ENCODE peak calls at places on chromosomes 7 and 10, in seven cellular contexts. G, H, D, T, Y, M and X are unnamed samples.

GRCh38 chr7:2477447-2478386 is 1.5 kb upstream of the GRIFIN start:
- DNase-seq in G (peak), H (peak), D (peak), T (peak), Y (peak), M (no peak), X (peak)

GRCh38 chr7:151664268-151664667 is 144.6 kb upstream of the RHEB start:
- DNase-seq in G (no peak), H (no peak), D (no peak), T (no peak), Y (no peak), M (no peak), X (no peak)

GRCh38 chr10:97210576-97210975 is 24.8 kb upstream of the SLIT1 start:
- DNase-seq in G (peak), H (peak), D (peak), T (peak), Y (peak), M (peak), X (peak)

GRCh38 chr7:158411232-158411950 is 176.2 kb downstream of the PTPRN2 start:
- DNase-seq in G (no peak), H (no peak), D (no peak), T (no peak), Y (no peak), M (no peak), X (no peak)

GRCh38 chr10:4650572-4650971 is 175.4 kb upstream of the AKR1E2 start:
- DNase-seq in G (no peak), H (peak), D (peak), T (no peak), Y (no peak), M (no peak), X (peak)

GRCh38 chr10:76244061-76244686 is 812.8 kb downstream of the LRMDA start:
- DNase-seq in G (no peak), H (peak), D (no peak), T (no peak), Y (no peak), M (no peak), X (no peak)

GRCh38 chr7:1668932-1669485 is 1.1 kb upstream of the ELFN1 start:
- DNase-seq in G (no peak), H (peak), D (peak), T (no peak), Y (no peak), M (peak), X (no peak)

GRCh38 chr10:121610798-121611325 is 12.6 kb upstream of the FGFR2 start:
- DNase-seq in G (no peak), H (no peak), D (no peak), T (no peak), Y (no peak), M (no peak), X (no peak)

GRCh38 chr7:43843276-43843675 is 26.0 kb downstream of the MRPS24 start:
- DNase-seq in G (no peak), H (no peak), D (no peak), T (no peak), Y (no peak), M (no peak), X (no peak)

GRCh38 chr7:151992375-151992774 is 33.1 kb upstream of the GALNT11 start:
- DNase-seq in G (no peak), H (no peak), D (peak), T (peak), Y (peak), M (no peak), X (peak)

GRCh38 chr10:521844-522243 is 167.6 kb downstream of the DIP2C start:
- DNase-seq in G (no peak), H (no peak), D (no peak), T (no peak), Y (no peak), M (no peak), X (no peak)

GRCh38 chr7:100093925-100094486 is 5.2 kb downstream of the COPS6 start:
- DNase-seq in G (no peak), H (no peak), D (no peak), T (no peak), Y (no peak), M (no peak), X (no peak)

GRCh38 chr7:129607471-129608120 is 3.9 kb upstream of the NRF1 start:
- DNase-seq in G (no peak), H (peak), D (peak), T (peak), Y (peak), M (no peak), X (no peak)